ENCODE peak calls at places on chromosomes 5 and 9, in nine cellular contexts. One of them, this sample, is unnamed.

GRCh38 chr9:95533996-95534680 is 17.4 kb upstream of the PTCH1 start:
- DNase-seq in activated gamma-delta T cell: no peak
- DNase-seq in stimulated activated naive CD8-positive, alpha-beta T cell treated with anti-CD3 and anti-CD28 coated beads, Interleukin-15, Interleukin-2, amounts not matched to agents 100 U/mL and 50 U/mL, for 24 hours: no peak
- DNase-seq in choroid plexus epithelial cell: no peak
- DNase-seq in NCI-H1436: no peak
- DNase-seq in HuH-7: no peak
- DNase-seq in left cardiac atrium: no peak
- DNase-seq in SHP77: no peak
- DNase-seq in brain microvascular endothelial cell: no peak
- DNase-seq in this sample: no peak

GRCh38 chr9:137000177-137000930 is 4.0 kb upstream of the CLIC3 start:
- DNase-seq in activated gamma-delta T cell: no peak
- DNase-seq in stimulated activated naive CD8-positive, alpha-beta T cell treated with anti-CD3 and anti-CD28 coated beads, Interleukin-15, Interleukin-2, amounts not matched to agents 100 U/mL and 50 U/mL, for 24 hours: peak; percentile 74
- DNase-seq in choroid plexus epithelial cell: peak; percentile 95
- DNase-seq in NCI-H1436: no peak
- DNase-seq in HuH-7: no peak
- DNase-seq in left cardiac atrium: no peak
- DNase-seq in SHP77: no peak
- DNase-seq in brain microvascular endothelial cell: peak; percentile 66
- DNase-seq in this sample: no peak

GRCh38 chr5:56069652-56070226 is 75.0 kb upstream of the IL6ST start:
- DNase-seq in activated gamma-delta T cell: no peak
- DNase-seq in stimulated activated naive CD8-positive, alpha-beta T cell treated with anti-CD3 and anti-CD28 coated beads, Interleukin-15, Interleukin-2, amounts not matched to agents 100 U/mL and 50 U/mL, for 24 hours: no peak
- DNase-seq in choroid plexus epithelial cell: no peak
- DNase-seq in NCI-H1436: no peak
- DNase-seq in HuH-7: no peak
- DNase-seq in left cardiac atrium: no peak
- DNase-seq in SHP77: no peak
- DNase-seq in brain microvascular endothelial cell: no peak
- DNase-seq in this sample: no peak

GRCh38 chr5:52999357-52999949 is 10.3 kb downstream of the ITGA2 start:
- DNase-seq in activated gamma-delta T cell: no peak
- DNase-seq in stimulated activated naive CD8-positive, alpha-beta T cell treated with anti-CD3 and anti-CD28 coated beads, Interleukin-15, Interleukin-2, amounts not matched to agents 100 U/mL and 50 U/mL, for 24 hours: no peak
- DNase-seq in choroid plexus epithelial cell: peak; percentile 83
- DNase-seq in NCI-H1436: no peak
- DNase-seq in HuH-7: no peak
- DNase-seq in left cardiac atrium: no peak
- DNase-seq in SHP77: no peak
- DNase-seq in brain microvascular endothelial cell: peak; percentile 57
- DNase-seq in this sample: no peak

GRCh38 chr9:18343799-18344198 is 130.2 kb upstream of the ADAMTSL1 start:
- DNase-seq in activated gamma-delta T cell: no peak
- DNase-seq in stimulated activated naive CD8-positive, alpha-beta T cell treated with anti-CD3 and anti-CD28 coated beads, Interleukin-15, Interleukin-2, amounts not matched to agents 100 U/mL and 50 U/mL, for 24 hours: no peak
- DNase-seq in choroid plexus epithelial cell: peak; percentile 86
- DNase-seq in NCI-H1436: no peak
- DNase-seq in HuH-7: no peak
- DNase-seq in left cardiac atrium: no peak
- DNase-seq in SHP77: no peak
- DNase-seq in brain microvascular endothelial cell: peak; percentile 40
- DNase-seq in this sample: no peak

GRCh38 chr5:16529319-16529718 is 63.7 kb upstream of the ZNF622 start:
- DNase-seq in activated gamma-delta T cell: no peak
- DNase-seq in stimulated activated naive CD8-positive, alpha-beta T cell treated with anti-CD3 and anti-CD28 coated beads, Interleukin-15, Interleukin-2, amounts not matched to agents 100 U/mL and 50 U/mL, for 24 hours: no peak
- DNase-seq in choroid plexus epithelial cell: no peak
- DNase-seq in NCI-H1436: no peak
- DNase-seq in HuH-7: no peak
- DNase-seq in left cardiac atrium: no peak
- DNase-seq in SHP77: no peak
- DNase-seq in brain microvascular endothelial cell: no peak
- DNase-seq in this sample: no peak

GRCh38 chr9:93132946-93133640 is 958 bp downstream of the NINJ1 start:
- DNase-seq in activated gamma-delta T cell: no peak
- DNase-seq in stimulated activated naive CD8-positive, alpha-beta T cell treated with anti-CD3 and anti-CD28 coated beads, Interleukin-15, Interleukin-2, amounts not matched to agents 100 U/mL and 50 U/mL, for 24 hours: no peak
- DNase-seq in choroid plexus epithelial cell: peak; percentile 45
- DNase-seq in NCI-H1436: no peak
- DNase-seq in HuH-7: no peak
- DNase-seq in left cardiac atrium: no peak
- DNase-seq in SHP77: no peak
- DNase-seq in brain microvascular endothelial cell: no peak
- DNase-seq in this sample: no peak

GRCh38 chr5:27458318-27458717 is 419.9 kb upstream of the CDH9 start:
- DNase-seq in activated gamma-delta T cell: no peak
- DNase-seq in stimulated activated naive CD8-positive, alpha-beta T cell treated with anti-CD3 and anti-CD28 coated beads, Interleukin-15, Interleukin-2, amounts not matched to agents 100 U/mL and 50 U/mL, for 24 hours: no peak
- DNase-seq in choroid plexus epithelial cell: no peak
- DNase-seq in NCI-H1436: no peak
- DNase-seq in HuH-7: no peak
- DNase-seq in left cardiac atrium: no peak
- DNase-seq in SHP77: no peak
- DNase-seq in brain microvascular endothelial cell: no peak
- DNase-seq in this sample: no peak

GRCh38 chr9:74379718-74380117 is 117.4 kb upstream of the RORB start:
- DNase-seq in activated gamma-delta T cell: no peak
- DNase-seq in stimulated activated naive CD8-positive, alpha-beta T cell treated with anti-CD3 and anti-CD28 coated beads, Interleukin-15, Interleukin-2, amounts not matched to agents 100 U/mL and 50 U/mL, for 24 hours: no peak
- DNase-seq in choroid plexus epithelial cell: peak; percentile 69
- DNase-seq in NCI-H1436: peak; percentile 46
- DNase-seq in HuH-7: peak; percentile 17
- DNase-seq in left cardiac atrium: no peak
- DNase-seq in SHP77: peak; percentile 4
- DNase-seq in brain microvascular endothelial cell: no peak
- DNase-seq in this sample: peak; percentile 12

GRCh38 chr5:176152191-176152932 is 85.9 kb upstream of the SIMC1 start:
- DNase-seq in activated gamma-delta T cell: no peak
- DNase-seq in stimulated activated naive CD8-positive, alpha-beta T cell treated with anti-CD3 and anti-CD28 coated beads, Interleukin-15, Interleukin-2, amounts not matched to agents 100 U/mL and 50 U/mL, for 24 hours: no peak
- DNase-seq in choroid plexus epithelial cell: no peak
- DNase-seq in NCI-H1436: no peak
- DNase-seq in HuH-7: no peak
- DNase-seq in left cardiac atrium: no peak
- DNase-seq in SHP77: no peak
- DNase-seq in brain microvascular endothelial cell: no peak
- DNase-seq in this sample: no peak

GRCh38 chr5:103243665-103244064 is 14.9 kb upstream of the MACIR start:
- DNase-seq in activated gamma-delta T cell: no peak
- DNase-seq in stimulated activated naive CD8-positive, alpha-beta T cell treated with anti-CD3 and anti-CD28 coated beads, Interleukin-15, Interleukin-2, amounts not matched to agents 100 U/mL and 50 U/mL, for 24 hours: no peak
- DNase-seq in choroid plexus epithelial cell: peak; percentile 83
- DNase-seq in NCI-H1436: no peak
- DNase-seq in HuH-7: no peak
- DNase-seq in left cardiac atrium: no peak
- DNase-seq in SHP77: no peak
- DNase-seq in brain microvascular endothelial cell: peak; percentile 86
- DNase-seq in this sample: no peak

GRCh38 chr9:137149942-137150484 is 11.1 kb downstream of the GRIN1 start:
- DNase-seq in activated gamma-delta T cell: no peak
- DNase-seq in stimulated activated naive CD8-positive, alpha-beta T cell treated with anti-CD3 and anti-CD28 coated beads, Interleukin-15, Interleukin-2, amounts not matched to agents 100 U/mL and 50 U/mL, for 24 hours: no peak
- DNase-seq in choroid plexus epithelial cell: no peak
- DNase-seq in NCI-H1436: no peak
- DNase-seq in HuH-7: peak; percentile 97
- DNase-seq in left cardiac atrium: no peak
- DNase-seq in SHP77: no peak
- DNase-seq in brain microvascular endothelial cell: no peak
- DNase-seq in this sample: peak; percentile 47

GRCh38 chr5:41707853-41708603 is 162.2 kb downstream of the OXCT1 start:
- DNase-seq in activated gamma-delta T cell: no peak
- DNase-seq in stimulated activated naive CD8-positive, alpha-beta T cell treated with anti-CD3 and anti-CD28 coated beads, Interleukin-15, Interleukin-2, amounts not matched to agents 100 U/mL and 50 U/mL, for 24 hours: no peak
- DNase-seq in choroid plexus epithelial cell: peak; percentile 84
- DNase-seq in NCI-H1436: no peak
- DNase-seq in HuH-7: peak; percentile 40
- DNase-seq in left cardiac atrium: no peak
- DNase-seq in SHP77: peak; percentile 74
- DNase-seq in brain microvascular endothelial cell: peak; percentile 61
- DNase-seq in this sample: no peak

GRCh38 chr5:143650296-143650695 is 161.7 kb upstream of the HMHB1 start:
- DNase-seq in activated gamma-delta T cell: no peak
- DNase-seq in stimulated activated naive CD8-positive, alpha-beta T cell treated with anti-CD3 and anti-CD28 coated beads, Interleukin-15, Interleukin-2, amounts not matched to agents 100 U/mL and 50 U/mL, for 24 hours: no peak
- DNase-seq in choroid plexus epithelial cell: no peak
- DNase-seq in NCI-H1436: no peak
- DNase-seq in HuH-7: no peak
- DNase-seq in left cardiac atrium: peak; percentile 27
- DNase-seq in SHP77: no peak
- DNase-seq in brain microvascular endothelial cell: no peak
- DNase-seq in this sample: no peak

GRCh38 chr9:107487521-107488399 is 1.8 kb downstream of the KLF4 start:
- DNase-seq in activated gamma-delta T cell: no peak
- DNase-seq in stimulated activated naive CD8-positive, alpha-beta T cell treated with anti-CD3 and anti-CD28 coated beads, Interleukin-15, Interleukin-2, amounts not matched to agents 100 U/mL and 50 U/mL, for 24 hours: peak; percentile 29
- DNase-seq in choroid plexus epithelial cell: peak; percentile 63
- DNase-seq in NCI-H1436: peak; percentile 67
- DNase-seq in HuH-7: no peak
- DNase-seq in left cardiac atrium: peak; percentile 78
- DNase-seq in SHP77: no peak
- DNase-seq in brain microvascular endothelial cell: no peak
- DNase-seq in this sample: no peak

GRCh38 chr5:14664270-14665109 is at the start of gene OTULIN:
- DNase-seq in activated gamma-delta T cell: peak; percentile 88
- DNase-seq in stimulated activated naive CD8-positive, alpha-beta T cell treated with anti-CD3 and anti-CD28 coated beads, Interleukin-15, Interleukin-2, amounts not matched to agents 100 U/mL and 50 U/mL, for 24 hours: peak; percentile 90
- DNase-seq in choroid plexus epithelial cell: peak; percentile 89
- DNase-seq in NCI-H1436: peak; percentile 76
- DNase-seq in HuH-7: peak; percentile 90
- DNase-seq in left cardiac atrium: peak; percentile 94
- DNase-seq in SHP77: peak; percentile 79
- DNase-seq in brain microvascular endothelial cell: peak; percentile 57
- DNase-seq in this sample: no peak

GRCh38 chr9:132031869-132032583 is 47.6 kb downstream of the MED27 start:
- DNase-seq in activated gamma-delta T cell: no peak
- DNase-seq in stimulated activated naive CD8-positive, alpha-beta T cell treated with anti-CD3 and anti-CD28 coated beads, Interleukin-15, Interleukin-2, amounts not matched to agents 100 U/mL and 50 U/mL, for 24 hours: no peak
- DNase-seq in choroid plexus epithelial cell: no peak
- DNase-seq in NCI-H1436: no peak
- DNase-seq in HuH-7: no peak
- DNase-seq in left cardiac atrium: no peak
- DNase-seq in SHP77: no peak
- DNase-seq in brain microvascular endothelial cell: no peak
- DNase-seq in this sample: no peak

GRCh38 chr9:26746357-26747072 is 146.1 kb downstream of the CAAP1 start:
- DNase-seq in activated gamma-delta T cell: no peak
- DNase-seq in stimulated activated naive CD8-positive, alpha-beta T cell treated with anti-CD3 and anti-CD28 coated beads, Interleukin-15, Interleukin-2, amounts not matched to agents 100 U/mL and 50 U/mL, for 24 hours: no peak
- DNase-seq in choroid plexus epithelial cell: peak; percentile 55
- DNase-seq in NCI-H1436: no peak
- DNase-seq in HuH-7: no peak
- DNase-seq in left cardiac atrium: no peak
- DNase-seq in SHP77: no peak
- DNase-seq in brain microvascular endothelial cell: peak; percentile 27
- DNase-seq in this sample: no peak

This sample was measured in SK-N-MC.